ENCODE peak calls at places on chromosome 13, in six cellular contexts. One of them, this sample, is unnamed. For H3K36me3 and H3K4me1, the result is how much of the 10 kb centered on the place peaks cover.

GRCh38 chr13:98300956-98301641 is 124.0 kb upstream of the RNF113B start:
- DNase-seq in HCT116: no peak
- DNase-seq in HepG2: peak
- DNase-seq in K562: no peak
- DNase-seq in H1: no peak
- DNase-seq in GM12878: no peak
- DNase-seq in this sample: no peak

GRCh38 chr13:51380269-51380668 is 40.8 kb downstream of the SERPINE3 start:
- DNase-seq in K562: no peak
- DNase-seq in HCT116: no peak
- DNase-seq in HepG2: no peak
- DNase-seq in GM12878: no peak
- DNase-seq in H1: no peak
- DNase-seq in this sample: no peak

GRCh38 chr13:73914119-73914518 is 220.1 kb downstream of the KLF12 start:
- DNase-seq in GM12878: no peak
- DNase-seq in K562: no peak
- DNase-seq in HepG2: no peak
- DNase-seq in HCT116: no peak
- DNase-seq in H1: no peak
- DNase-seq in this sample: no peak

GRCh38 chr13:23754506-23754905 is 134.7 kb downstream of the MIPEP start:
- DNase-seq in HCT116: no peak
- DNase-seq in GM12878: no peak
- DNase-seq in HepG2: peak
- DNase-seq in H1: no peak
- DNase-seq in K562: no peak
- DNase-seq in this sample: no peak

GRCh38 chr13:33154911-33155310 is 130.6 kb downstream of the STARD13 start:
- DNase-seq in HCT116: no peak
- DNase-seq in H1: no peak
- DNase-seq in GM12878: no peak
- DNase-seq in HepG2: no peak
- DNase-seq in K562: no peak
- DNase-seq in this sample: no peak

GRCh38 chr13:95002968-95003813 is 290.8 kb upstream of the SOX21 start:
- DNase-seq in HepG2: no peak
- DNase-seq in K562: no peak
- DNase-seq in GM12878: no peak
- DNase-seq in HCT116: no peak
- DNase-seq in H1: peak
- DNase-seq in this sample: peak

GRCh38 chr13:74134777-74135305 is 637 bp upstream of the KLF12 start:
- DNase-seq in HCT116: no peak
- DNase-seq in K562: peak
- DNase-seq in H1: peak
- DNase-seq in HepG2: no peak
- DNase-seq in GM12878: no peak
- DNase-seq in this sample: peak

GRCh38 chr13:35978607-35979316 is 152.4 kb downstream of the DCLK1 start:
- DNase-seq in HepG2: peak
- DNase-seq in H1: peak
- DNase-seq in HCT116: peak
- DNase-seq in K562: peak
- DNase-seq in GM12878: no peak
- DNase-seq in this sample: peak

GRCh38 chr13:20291037-20291436 is 58.9 kb upstream of the GJB6 start:
- DNase-seq in HCT116: no peak
- DNase-seq in K562: no peak
- DNase-seq in HepG2: no peak
- DNase-seq in H1: no peak
- DNase-seq in GM12878: no peak
- DNase-seq in this sample: no peak

GRCh38 chr13:21152251-21152899 is 24.0 kb downstream of the SKA3 start:
- DNase-seq in HCT116: no peak
- DNase-seq in K562: no peak
- DNase-seq in H1: no peak
- DNase-seq in GM12878: no peak
- DNase-seq in HepG2: no peak
- DNase-seq in this sample: no peak

GRCh38 chr13:35716186-35716585 is 239.7 kb upstream of the MAB21L1 start:
- DNase-seq in K562: no peak
- DNase-seq in HepG2: no peak
- DNase-seq in GM12878: no peak
- DNase-seq in HCT116: no peak
- DNase-seq in H1: no peak
- DNase-seq in this sample: no peak

GRCh38 chr13:94198666-94199065 is 280.8 kb downstream of the DCT start:
- DNase-seq in H1: no peak
- DNase-seq in HCT116: no peak
- DNase-seq in GM12878: no peak
- DNase-seq in K562: no peak
- DNase-seq in HepG2: no peak
- DNase-seq in this sample: no peak

GRCh38 chr13:94243551-94243950 is 235.9 kb downstream of the DCT start:
- DNase-seq in H1: no peak
- DNase-seq in HepG2: no peak
- DNase-seq in K562: no peak
- DNase-seq in GM12878: no peak
- DNase-seq in HCT116: no peak
- DNase-seq in this sample: no peak

GRCh38 chr13:31786011-31786410 is 46.7 kb downstream of the RXFP2 start:
- DNase-seq in K562: no peak
- DNase-seq in HepG2: no peak
- DNase-seq in H1: no peak
- DNase-seq in GM12878: no peak
- DNase-seq in HCT116: no peak
- DNase-seq in this sample: no peak

GRCh38 chr13:29845440-29846056 is 4.9 kb downstream of the UBL3 start:
- DNase-seq in HepG2: no peak
- DNase-seq in H1: no peak
- DNase-seq in GM12878: no peak
- DNase-seq in K562: no peak
- DNase-seq in HCT116: no peak
- DNase-seq in this sample: no peak

GRCh38 chr13:36345438-36346221 is 564 bp downstream of the SPART start:
- DNase-seq in H1: peak
- DNase-seq in HCT116: no peak
- DNase-seq in K562: peak
- DNase-seq in HepG2: peak
- DNase-seq in GM12878: no peak
- DNase-seq in this sample: no peak

GRCh38 chr13:31846182-31846938 is 107.0 kb downstream of the RXFP2 start:
- DNase-seq in HCT116: peak
- DNase-seq in HepG2: peak
- DNase-seq in GM12878: peak
- DNase-seq in K562: peak
- DNase-seq in H1: peak
- DNase-seq in this sample: peak

GRCh38 chr13:23551213-23552008 is 18.8 kb upstream of the TNFRSF19 start:
- DNase-seq in HCT116: no peak
- DNase-seq in H1: no peak
- DNase-seq in HepG2: no peak
- DNase-seq in K562: no peak
- DNase-seq in GM12878: no peak
- DNase-seq in this sample: no peak

GRCh38 chr13:48838193-48839000 is 137.3 kb upstream of the FNDC3A start:
- DNase-seq in K562: no peak
- DNase-seq in HepG2: no peak
- DNase-seq in HCT116: no peak
- DNase-seq in H1: no peak
- DNase-seq in GM12878: no peak
- DNase-seq in this sample: no peak

GRCh38 chr13:84999252-84999651 is 800.0 kb downstream of the SLITRK6 start:
- DNase-seq in H1: no peak
- DNase-seq in HepG2: no peak
- DNase-seq in GM12878: no peak
- DNase-seq in K562: no peak
- DNase-seq in HCT116: no peak
- DNase-seq in this sample: no peak

GRCh38 chr13:91809161-91809560 is 410.7 kb downstream of the GPC5 start:
- DNase-seq in GM12878: no peak
- DNase-seq in K562: no peak
- DNase-seq in HepG2: no peak
- DNase-seq in H1: no peak
- DNase-seq in HCT116: no peak
- DNase-seq in this sample: no peak

GRCh38 chr13:48559638-48560320 is 26.9 kb upstream of the RCBTB2 start:
- DNase-seq in HepG2: no peak
- DNase-seq in GM12878: no peak
- DNase-seq in H1: no peak
- DNase-seq in HCT116: no peak
- DNase-seq in K562: no peak
- DNase-seq in this sample: no peak

GRCh38 chr13:60327551-60327950 is 69.5 kb upstream of the TDRD3 start:
- DNase-seq in K562: no peak
- DNase-seq in H1: no peak
- DNase-seq in GM12878: no peak
- DNase-seq in HCT116: no peak
- DNase-seq in HepG2: no peak
- DNase-seq in this sample: no peak

GRCh38 chr13:112445411-112446271 is 69.5 kb downstream of the SPACA7 start:
- DNase-seq in HCT116: no peak
- DNase-seq in HepG2: no peak
- DNase-seq in H1: no peak
- DNase-seq in K562: no peak
- DNase-seq in GM12878: no peak
- DNase-seq in this sample: peak

GRCh38 chr13:95050800-95051620 is 250.2 kb downstream of the ABCC4 start:
- DNase-seq in HepG2: no peak
- DNase-seq in H1: no peak
- DNase-seq in HCT116: no peak
- DNase-seq in K562: no peak
- DNase-seq in GM12878: no peak
- DNase-seq in this sample: no peak

GRCh38 chr13:92768592-92768991 is 458.0 kb upstream of the GPC6 start:
- DNase-seq in HCT116: no peak
- DNase-seq in GM12878: no peak
- DNase-seq in HepG2: no peak
- DNase-seq in H1: no peak
- DNase-seq in K562: no peak
- DNase-seq in this sample: no peak

GRCh38 chr13:23986619-23987018 is 89.3 kb upstream of the C1QTNF9B start:
- DNase-seq in H1: no peak
- DNase-seq in GM12878: no peak
- DNase-seq in HCT116: no peak
- DNase-seq in HepG2: no peak
- DNase-seq in K562: no peak
- DNase-seq in this sample: no peak

GRCh38 chr13:75482820-75483079 is 781 bp upstream of the TBC1D4 start:
- DNase-seq in HepG2: no peak
- DNase-seq in HCT116: no peak
- DNase-seq in K562: no peak
- DNase-seq in H1: no peak
- DNase-seq in GM12878: no peak
- DNase-seq in this sample: no peak

GRCh38 chr13:37995052-37995451 is 125.5 kb upstream of the TRPC4 start:
- DNase-seq in H1: no peak
- DNase-seq in HepG2: no peak
- DNase-seq in GM12878: no peak
- DNase-seq in HCT116: no peak
- DNase-seq in K562: no peak
- DNase-seq in this sample: no peak

GRCh38 chr13:99227909-99228688 is 27.4 kb downstream of the UBAC2 start:
- DNase-seq in K562: no peak
- DNase-seq in H1: no peak
- DNase-seq in HCT116: no peak
- DNase-seq in GM12878: no peak
- DNase-seq in HepG2: no peak
- DNase-seq in this sample: no peak

GRCh38 chr13:19685034-19685433 is 51.6 kb downstream of the MPHOSPH8 start:
- DNase-seq in GM12878: no peak
- DNase-seq in HepG2: peak
- DNase-seq in HCT116: no peak
- DNase-seq in H1: no peak
- DNase-seq in K562: no peak
- DNase-seq in this sample: no peak

DNA sequence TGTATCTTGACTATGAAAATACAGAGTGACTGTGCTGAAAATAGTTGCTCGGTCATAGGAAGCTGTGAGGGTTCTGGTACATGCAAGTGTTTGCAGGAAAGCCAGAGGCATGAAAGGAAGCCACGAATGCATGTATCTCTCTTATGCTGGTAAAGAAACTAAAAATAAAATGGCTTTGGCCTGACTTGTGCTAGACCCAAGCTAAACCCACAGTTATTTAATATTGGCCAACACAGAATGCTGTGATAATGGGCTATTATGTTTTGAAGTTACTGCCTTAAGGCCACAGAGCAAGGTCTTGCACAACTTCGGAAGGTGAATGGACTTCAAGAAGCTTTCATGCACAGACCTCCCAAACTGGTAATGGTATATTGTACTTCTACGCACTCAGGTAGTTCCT is 518.2 kb upstream of the HTR2A start:
- DNase-seq in K562: no peak
- DNase-seq in GM12878: no peak
- DNase-seq in HepG2: no peak
- DNase-seq in HCT116: no peak
- DNase-seq in H1: no peak
- DNase-seq in this sample: no peak
- TF ChIP-seq JUND in K562: no peak
- TF ChIP-seq JUND in GM12878: no peak
- TF ChIP-seq JUND in HepG2: no peak
- TF ChIP-seq JUND in HCT116: no peak
- TF ChIP-seq JUND in H1: no peak
- TF ChIP-seq JUND in this sample: no peak

GRCh38 chr13:110426745-110427144 is 119.7 kb downstream of the COL4A2 start:
- DNase-seq in HepG2: no peak
- DNase-seq in GM12878: no peak
- DNase-seq in H1: no peak
- DNase-seq in K562: no peak
- DNase-seq in HCT116: no peak
- DNase-seq in this sample: no peak
- H3K36me3 ChIP-seq in HepG2: under half
- H3K36me3 ChIP-seq in GM12878: under half
- H3K36me3 ChIP-seq in H1: under half
- H3K36me3 ChIP-seq in K562: under half
- H3K36me3 ChIP-seq in HCT116: under half
- H3K36me3 ChIP-seq in this sample: under half

GRCh38 chr13:40064154-40064713 is 408.8 kb downstream of the COG6 start:
- DNase-seq in GM12878: no peak
- DNase-seq in HCT116: no peak
- DNase-seq in HepG2: peak
- DNase-seq in K562: no peak
- DNase-seq in H1: no peak
- DNase-seq in this sample: no peak
- H3K4me1 ChIP-seq in GM12878: under half
- H3K4me1 ChIP-seq in HCT116: under half
- H3K4me1 ChIP-seq in HepG2: half or more
- H3K4me1 ChIP-seq in K562: under half
- H3K4me1 ChIP-seq in H1: under half
- H3K4me1 ChIP-seq in this sample: under half

DNA sequence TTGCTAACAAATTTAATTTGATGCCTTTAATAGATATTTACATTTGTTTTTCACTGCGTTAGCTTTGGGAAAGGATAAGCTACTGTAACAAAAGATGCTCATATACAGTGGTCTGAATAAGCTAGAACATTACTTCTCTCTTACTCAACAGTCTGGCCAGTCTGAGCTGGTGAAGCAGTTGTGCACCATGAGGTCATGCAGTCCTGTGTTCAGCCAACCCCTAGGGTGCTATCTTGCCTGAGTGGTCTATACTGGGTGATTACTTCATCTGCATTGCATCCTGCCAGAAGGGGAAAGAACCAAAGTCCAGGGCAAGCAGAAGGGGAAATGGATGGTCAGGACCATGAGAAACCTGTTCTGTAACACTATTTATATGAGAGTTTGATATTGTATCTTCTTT is 31.5 kb downstream of the ERCC5 start:
- DNase-seq in K562: no peak
- DNase-seq in HCT116: no peak
- DNase-seq in H1: no peak
- DNase-seq in GM12878: no peak
- DNase-seq in HepG2: peak
- DNase-seq in this sample: no peak
- TF ChIP-seq JUND in K562: no peak
- TF ChIP-seq JUND in HCT116: no peak
- TF ChIP-seq JUND in H1: no peak
- TF ChIP-seq JUND in GM12878: no peak
- TF ChIP-seq JUND in HepG2: no peak
- TF ChIP-seq JUND in this sample: no peak

This sample was measured in SK-N-SH.